ENCODE peak calls at places on chromosomes 16 and 17, in seven cellular contexts. I, F, M, B, U, V and S are unnamed samples.
A peak's percentile ranks its signal among the peaks of the same experiment; 100 is the strongest.

GRCh38 chr17:19309701-19310100 is 52.8 kb downstream of the B9D1 start:
- DNase-seq in V (no peak), M (no peak), U (no peak), F (no peak), B (no peak), I (no peak), S (no peak)

GRCh38 chr16:1964046-1964505 is 550 bp downstream of the RPS2 start:
- DNase-seq in I (no peak), B (no peak), U (no peak), M (peak; percentile 82), F (no peak), V (peak; percentile 54), S (no peak)

GRCh38 chr16:57694556-57695377 is at the start of gene DRC7:
- DNase-seq in B (peak; percentile 13), F (peak; percentile 37), V (no peak), I (peak; percentile 34), M (no peak), U (peak; percentile 62), S (peak; percentile 79)

GRCh38 chr17:50550661-50551432 is 3.9 kb downstream of the SPATA20 start:
- DNase-seq in F (peak; percentile 83), B (peak; percentile 85), V (peak; percentile 86), U (peak; percentile 74), I (peak; percentile 69), M (no peak), S (peak; percentile 90)

GRCh38 chr17:42002792-42003301 is 14.4 kb downstream of the DNAJC7 start:
- DNase-seq in M (no peak), V (no peak), I (peak; percentile 69), U (no peak), B (peak; percentile 56), F (no peak), S (peak; percentile 69)

GRCh38 chr16:3020604-3021448 is 658 bp downstream of the TNFRSF12A start:
- DNase-seq in B (peak; percentile 89), U (peak; percentile 52), V (peak; percentile 91), F (peak; percentile 87), I (peak; percentile 94), M (peak; percentile 75), S (peak; percentile 47)

GRCh38 chr16:28933176-28933575 is 1.4 kb downstream of the CD19 start:
- DNase-seq in B (no peak), U (no peak), I (no peak), F (no peak), V (no peak), M (no peak), S (no peak)

GRCh38 chr17:40320771-40321501 is 12.0 kb downstream of the RARA start:
- DNase-seq in I (no peak), V (peak; percentile 84), M (peak; percentile 64), F (no peak), U (no peak), B (no peak), S (no peak)

GRCh38 chr16:90077757-90078593 is 844 bp upstream of the PRDM7 start:
- DNase-seq in U (no peak), F (no peak), V (no peak), I (no peak), B (peak; percentile 42), M (no peak), S (peak; percentile 34)

GRCh38 chr16:2365397-2365796 is 24.9 kb upstream of the ABCA3 start:
- DNase-seq in U (no peak), M (no peak), I (no peak), B (no peak), V (no peak), F (no peak), S (no peak)

GRCh38 chr16:10594312-10594950 is 14.0 kb upstream of the EMP2 start:
- DNase-seq in B (no peak), V (no peak), U (no peak), I (no peak), F (no peak), M (no peak), S (no peak)

GRCh38 chr17:68398731-68399637 is 58.3 kb downstream of the WIPI1 start:
- DNase-seq in U (no peak), B (peak; percentile 81), M (peak; percentile 80), V (peak; percentile 53), I (peak; percentile 84), F (peak; percentile 45), S (peak; percentile 35)

GRCh38 chr17:68089881-68090280 is 54.3 kb downstream of the KPNA2 start:
- DNase-seq in M (no peak), B (peak; percentile 24), I (peak; percentile 45), V (no peak), U (peak; percentile 30), F (no peak), S (peak; percentile 20)

GRCh38 chr17:44794699-44795413 is 35.2 kb downstream of the GJC1 start:
- DNase-seq in B (peak; percentile 99), U (no peak), I (peak; percentile 96), V (no peak), F (no peak), M (no peak), S (no peak)

GRCh38 chr17:81295031-81295677 is at the start of gene SLC38A10:
- DNase-seq in I (peak; percentile 88), B (peak; percentile 74), M (peak; percentile 95), V (peak; percentile 92), F (peak; percentile 78), U (peak; percentile 88), S (peak; percentile 91)

GRCh38 chr17:82832411-82832810 is 7.4 kb downstream of the ZNF750 start:
- DNase-seq in V (no peak), F (no peak), U (no peak), B (no peak), M (no peak), I (no peak), S (no peak)

GRCh38 chr17:17093764-17094163 is 51.5 kb downstream of the MPRIP start:
- DNase-seq in U (no peak), B (no peak), V (no peak), M (no peak), I (no peak), F (no peak), S (no peak)

GRCh38 chr16:78257376-78257728 is 157.9 kb downstream of the WWOX start:
- DNase-seq in B (no peak), F (no peak), I (no peak), U (no peak), V (no peak), M (no peak), S (no peak)

GRCh38 chr16:30985401-30986128 is 558 bp downstream of the HSD3B7 start:
- DNase-seq in F (peak; percentile 39), B (no peak), U (no peak), M (no peak), V (peak; percentile 72), I (peak; percentile 33), S (no peak)

GRCh38 chr17:41251261-41251660 is 1.8 kb downstream of the KRTAP9-4 start:
- DNase-seq in V (no peak), F (no peak), B (no peak), M (no peak), I (no peak), U (no peak), S (no peak)

GRCh38 chr16:85395207-85395912 is 217.8 kb upstream of the GSE1 start:
- DNase-seq in U (peak; percentile 25), F (no peak), B (peak; percentile 98), V (peak; percentile 81), I (peak; percentile 99), M (no peak), S (no peak)

GRCh38 chr16:67086829-67087228 is 22.9 kb upstream of the PHAF1 start:
- DNase-seq in F (no peak), B (peak; percentile 69), V (no peak), M (no peak), U (no peak), I (no peak), S (peak; percentile 12)

GRCh38 chr16:4373909-4374742 is 2.5 kb downstream of the VASN start:
- DNase-seq in V (peak; percentile 81), U (peak; percentile 74), I (peak; percentile 97), M (no peak), B (peak; percentile 98), F (no peak), S (peak; percentile 57)

GRCh38 chr17:66949501-66949900 is 15.0 kb upstream of the CACNG4 start:
- DNase-seq in M (no peak), I (peak; percentile 42), B (peak; percentile 8), F (no peak), U (no peak), V (no peak), S (peak; percentile 33)

GRCh38 chr16:63976345-63976744 is 1145.5 kb downstream of the CDH11 start:
- DNase-seq in M (no peak), F (no peak), I (no peak), B (no peak), V (no peak), U (no peak), S (no peak)

GRCh38 chr16:87047221-87048037 is 269.8 kb downstream of the C16orf95 start:
- DNase-seq in M (no peak), U (no peak), I (no peak), V (no peak), F (no peak), B (peak; percentile 45), S (no peak)

GRCh38 chr16:14225457-14225856 is 154.3 kb downstream of the MRTFB start:
- DNase-seq in I (no peak), U (no peak), M (no peak), V (no peak), B (no peak), F (no peak), S (no peak)

GRCh38 chr17:48490391-48491026 is 40.3 kb downstream of the HOXB1 start:
- DNase-seq in M (no peak), F (no peak), I (no peak), U (no peak), B (no peak), V (no peak), S (no peak)

GRCh38 chr17:82875418-82875856 is 35.6 kb upstream of the ZNF750 start:
- DNase-seq in I (no peak), U (no peak), B (no peak), V (no peak), M (no peak), F (peak; percentile 42), S (no peak)

GRCh38 chr17:2181206-2181983 is 122.2 kb downstream of the SMG6 start:
- DNase-seq in F (no peak), V (peak; percentile 62), U (peak; percentile 65), B (peak; percentile 95), I (peak; percentile 87), M (no peak), S (peak; percentile 83)

GRCh38 chr17:40903129-40903847 is 18.2 kb upstream of the KRT20 start:
- DNase-seq in F (no peak), U (no peak), V (no peak), B (peak; percentile 70), I (peak; percentile 91), M (no peak), S (no peak)

GRCh38 chr16:85007815-85008214 is 3.5 kb downstream of the ZDHHC7 start:
- DNase-seq in V (no peak), M (no peak), B (no peak), U (no peak), F (no peak), I (no peak), S (no peak)

GRCh38 chr17:76438906-76439305 is 14.0 kb downstream of the UBE2O start:
- DNase-seq in B (peak; percentile 36), U (no peak), V (no peak), F (no peak), I (no peak), M (no peak), S (no peak)

GRCh38 chr17:13490906-13491502 is 110.7 kb downstream of the HS3ST3A1 start:
- DNase-seq in F (no peak), I (peak; percentile 64), B (peak; percentile 22), M (no peak), V (no peak), U (no peak), S (no peak)

GRCh38 chr16:81928975-81929374 is 82.3 kb downstream of the SDR42E1 start:
- DNase-seq in F (no peak), I (no peak), U (no peak), B (no peak), M (no peak), V (no peak), S (no peak)